ENCODE peak calls at places on chromosomes 7 and 10, in four cellular contexts. V, U, Y and X are unnamed samples.

GRCh38 chr10:71848325-71849277 is 2.5 kb downstream of the PSAP start:
- DNase-seq in V (no peak), Y (peak), U (no peak), X (no peak)

GRCh38 chr10:14820010-14820774 is 17.6 kb downstream of the CDNF start:
- DNase-seq in V (no peak), U (peak), Y (no peak), X (no peak)

GRCh38 chr7:85018498-85018897 is 168.4 kb downstream of the SEMA3D start:
- DNase-seq in V (no peak), Y (no peak), U (no peak), X (no peak)

GRCh38 chr7:54967384-54967783 is 51.4 kb upstream of the EGFR start:
- DNase-seq in U (peak), Y (peak), V (no peak), X (no peak)

GRCh38 chr10:74333174-74333573 is 182.2 kb downstream of the ADK start:
- DNase-seq in U (no peak), Y (no peak), V (no peak), X (no peak)

GRCh38 chr7:1512781-1513656 is 8.8 kb upstream of the INTS1 start:
- DNase-seq in Y (no peak), U (peak), V (peak), X (no peak)

GRCh38 chr7:98869374-98870070 is at the start of gene TMEM130:
- DNase-seq in V (no peak), Y (no peak), U (no peak), X (no peak)

GRCh38 chr7:117825132-117825531 is 48.1 kb downstream of the CTTNBP2 start:
- DNase-seq in U (no peak), Y (no peak), V (no peak), X (no peak)

GRCh38 chr10:33413093-33413442 is 78.6 kb upstream of the NRP1 start:
- DNase-seq in U (no peak), Y (no peak), V (no peak), X (no peak)

GRCh38 chr10:28263136-28263857 is 39.6 kb downstream of the MPP7 start:
- DNase-seq in V (no peak), U (no peak), Y (peak), X (no peak)

GRCh38 chr10:48464121-48464870 is 140.6 kb downstream of the ARHGAP22 start:
- DNase-seq in U (no peak), Y (no peak), V (no peak), X (peak)

GRCh38 chr10:29130190-29130673 is 158.6 kb upstream of the LYZL1 start:
- DNase-seq in Y (peak), U (peak), V (peak), X (no peak)

GRCh38 chr10:106450966-106451365 is 713.5 kb downstream of the SORCS1 start:
- DNase-seq in U (no peak), Y (no peak), V (no peak), X (no peak)

GRCh38 chr10:96829029-96829773 is 2.9 kb upstream of the LCOR start:
- DNase-seq in U (no peak), V (peak), Y (no peak), X (no peak)

GRCh38 chr7:50418086-50418515 is 32.0 kb downstream of the FIGNL1 start:
- DNase-seq in V (peak), U (peak), Y (peak), X (peak)

GRCh38 chr10:127122831-127123230 is 73.6 kb downstream of the INSYN2A start:
- DNase-seq in U (no peak), Y (no peak), V (no peak), X (no peak)

GRCh38 chr7:23530355-23530754 is 1.4 kb downstream of the TRA2A start:
- DNase-seq in Y (peak), U (peak), V (peak), X (no peak)

GRCh38 chr7:36083626-36084380 is 69.3 kb upstream of the EEPD1 start:
- DNase-seq in Y (no peak), U (no peak), V (no peak), X (no peak)

GRCh38 chr10:6014241-6014761 is 37.0 kb upstream of the IL15RA start:
- DNase-seq in V (peak), Y (peak), U (peak), X (peak)

GRCh38 chr10:23945845-23946244 is 263.1 kb upstream of the KIAA1217 start:
- DNase-seq in Y (no peak), V (no peak), U (no peak), X (no peak)

GRCh38 chr10:70672165-70672992 is at the start of gene ADAMTS14:
- DNase-seq in Y (no peak), U (peak), V (peak), X (peak)

GRCh38 chr7:95205821-95206220 is 118.5 kb downstream of the PON1 start:
- DNase-seq in U (peak), V (no peak), Y (no peak), X (no peak)

GRCh38 chr10:100303724-100304319 is 17.3 kb upstream of the BLOC1S2 start:
- DNase-seq in U (peak), V (peak), Y (peak), X (no peak)

GRCh38 chr7:80206763-80207162 is 72.1 kb downstream of the GNAI1 start:
- DNase-seq in U (no peak), V (no peak), Y (no peak), X (no peak)

GRCh38 chr7:33108591-33108930 is 643 bp downstream of the RP9 start:
- DNase-seq in Y (no peak), V (no peak), U (no peak), X (no peak)

GRCh38 chr7:1087952-1088920 is at the start of gene GPER1:
- DNase-seq in Y (peak), V (no peak), U (no peak), X (no peak)

GRCh38 chr10:12579954-12580858 is 230.9 kb downstream of the CAMK1D start:
- DNase-seq in Y (no peak), V (no peak), U (peak), X (no peak)

GRCh38 chr10:123772645-123773508 is 106.7 kb downstream of the GPR26 start:
- DNase-seq in V (no peak), Y (no peak), U (no peak), X (no peak)

GRCh38 chr10:443459-443858 is 246.0 kb downstream of the DIP2C start:
- DNase-seq in V (no peak), U (no peak), Y (no peak), X (no peak)

GRCh38 chr10:124703778-124704427 is 40.3 kb downstream of the FAM53B start:
- DNase-seq in Y (no peak), V (no peak), U (no peak), X (no peak)

GRCh38 chr10:122298598-122299301 is 27.7 kb downstream of the BTBD16 start:
- DNase-seq in V (peak), Y (peak), U (peak), X (peak)

GRCh38 chr7:140541513-140542192 is 62.3 kb upstream of the MKRN1 start:
- DNase-seq in U (peak), V (no peak), Y (peak), X (peak)

GRCh38 chr7:11006271-11006670 is 32.6 kb downstream of the PHF14 start:
- DNase-seq in V (no peak), Y (no peak), U (no peak), X (no peak)

GRCh38 chr10:42477170-42477569 is 161.2 kb downstream of the ZNF33B start:
- DNase-seq in Y (no peak), U (no peak), V (no peak), X (no peak)

GRCh38 chr7:11754123-11754522 is 77.9 kb downstream of the THSD7A start:
- DNase-seq in U (no peak), V (no peak), Y (no peak), X (no peak)

DNA sequence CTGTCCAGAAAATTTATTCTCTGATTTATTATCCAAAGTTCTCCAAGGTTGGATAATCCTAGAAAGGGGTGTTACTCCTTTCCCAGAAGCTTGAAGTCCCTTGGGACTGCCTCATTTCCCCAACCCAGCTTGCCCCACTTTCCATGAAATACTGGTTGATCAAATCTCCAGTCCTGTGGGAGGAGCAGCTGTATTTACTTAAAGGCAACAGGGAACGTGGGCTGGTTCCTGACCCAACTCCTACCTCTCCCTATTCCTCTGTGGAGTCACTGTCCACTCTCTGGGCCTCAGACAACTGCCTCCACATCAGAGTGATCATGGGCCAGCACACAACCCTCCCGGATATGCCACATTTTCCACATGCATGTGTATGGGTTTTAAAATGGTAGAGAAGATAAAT is 166.2 kb upstream of the PRR15 start:
- DNase-seq in V (no peak), U (no peak), Y (no peak), X (no peak)
- TF ChIP-seq CHD2 in V (no peak), U (no peak), Y (no peak), X (no peak)

GRCh38 chr7:134792968-134793367 is 13.5 kb downstream of the CALD1 start:
- DNase-seq in Y (no peak), U (no peak), V (no peak), X (no peak)
- TF ChIP-seq RFX5 in Y (no peak), U (no peak), V (no peak), X (no peak)

DNA sequence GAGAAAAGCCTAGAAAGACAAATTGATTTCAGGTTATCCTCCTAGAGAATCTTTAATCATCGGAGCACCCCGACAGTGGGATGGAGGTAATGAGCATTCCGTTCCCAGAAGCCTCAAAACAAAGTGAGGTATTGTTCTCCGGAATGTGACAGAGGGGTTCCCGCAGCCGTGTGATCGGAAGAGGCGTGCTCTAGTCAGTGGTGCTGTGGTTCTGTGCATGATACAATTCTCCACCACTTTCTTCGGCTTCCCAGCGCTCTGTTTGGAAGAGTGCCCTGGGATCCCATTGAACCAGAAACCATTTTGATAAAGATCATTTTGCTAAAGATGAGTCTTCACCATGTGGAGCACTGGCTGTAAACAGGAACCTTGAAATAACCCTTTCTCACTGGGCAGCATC is 434.6 kb downstream of the PAXIP1 start:
- DNase-seq in U (no peak), V (no peak), Y (no peak), X (no peak)
- TF ChIP-seq CHD2 in U (no peak), V (no peak), Y (no peak), X (no peak)

DNA sequence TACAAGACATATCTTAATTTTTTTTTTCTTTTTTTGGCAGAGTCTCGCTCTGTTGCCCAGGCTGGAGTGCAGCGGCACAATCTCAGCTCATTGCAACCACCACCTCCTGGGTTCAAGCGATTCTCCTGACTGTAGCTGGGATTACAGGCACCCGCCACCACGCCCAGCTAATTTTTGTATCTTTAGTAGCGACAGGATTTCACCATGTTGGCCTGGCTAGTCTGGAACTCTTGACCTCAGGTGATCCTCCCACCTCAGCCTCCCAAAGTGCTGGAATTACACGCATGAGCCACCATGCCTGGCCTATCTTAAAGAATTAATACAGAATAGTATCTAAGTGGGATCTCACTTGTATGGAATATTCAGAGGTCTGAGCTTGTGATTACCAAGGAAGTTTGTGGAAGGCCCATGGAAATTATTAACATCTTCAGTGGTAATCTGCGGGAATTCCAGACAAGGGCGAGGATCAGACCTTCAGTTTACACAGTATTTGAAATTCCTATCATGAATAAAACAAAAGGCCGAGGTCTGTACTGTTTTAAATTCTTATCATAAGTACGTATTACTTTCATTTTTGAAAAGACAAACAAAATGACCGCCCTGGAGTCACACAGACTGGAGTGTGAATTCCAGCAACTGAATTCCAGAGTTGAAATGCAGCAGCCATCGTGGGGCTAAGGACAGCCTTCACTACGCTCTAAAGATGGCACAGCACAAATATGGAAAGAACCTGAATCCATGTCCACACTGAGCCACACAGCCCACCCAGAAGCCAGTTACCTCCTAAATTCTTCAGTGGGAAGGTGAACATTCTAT is 16.7 kb downstream of the GPRIN2 start:
- DNase-seq in U (peak), Y (peak), V (no peak), X (no peak)
- TF ChIP-seq RFX5 in U (peak), Y (no peak), V (no peak), X (no peak)

GRCh38 chr7:42104231-42104630 is 132.8 kb downstream of the GLI3 start:
- DNase-seq in V (no peak), Y (no peak), U (no peak), X (no peak)
- TF ChIP-seq CHD2 in V (no peak), Y (no peak), U (no peak), X (no peak)

DNA sequence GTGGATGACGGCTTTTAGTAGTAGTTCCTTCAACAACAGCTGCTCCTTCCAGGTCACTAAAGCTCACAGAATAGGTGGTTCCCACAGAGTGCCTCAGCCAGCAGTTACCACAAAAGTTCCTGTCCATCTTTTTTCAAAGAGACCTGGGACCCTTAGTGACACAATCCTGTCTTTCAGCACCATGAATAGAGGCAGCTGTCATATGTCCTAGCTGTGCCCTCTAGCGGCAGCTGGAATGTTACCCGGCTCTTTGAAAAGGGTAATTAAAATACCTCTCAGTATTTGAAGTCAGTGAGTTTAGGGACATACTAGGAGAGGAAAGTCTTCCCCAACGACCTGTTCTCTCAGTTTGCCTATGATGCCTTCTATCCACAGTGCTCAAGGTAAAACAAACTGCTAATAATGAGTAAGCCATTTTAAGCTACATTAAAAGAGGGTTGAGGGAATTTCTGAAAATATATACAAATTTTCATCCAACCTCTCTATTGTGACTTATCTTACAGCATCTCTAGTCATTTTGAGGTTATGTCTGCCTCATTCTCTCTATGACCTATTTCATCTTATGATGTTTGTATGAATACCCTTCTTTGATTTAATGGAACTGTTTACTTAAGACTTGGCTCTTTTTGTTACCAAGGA is 290.8 kb downstream of the NXPH1 start:
- DNase-seq in U (peak), Y (peak), V (peak), X (peak)
- TF ChIP-seq RFX5 in U (no peak), Y (no peak), V (no peak), X (no peak)

GRCh38 chr7:92250603-92251002 is 4.8 kb downstream of the ANKIB1 start:
- DNase-seq in U (no peak), V (no peak), Y (no peak), X (no peak)

GRCh38 chr7:92242972-92243371 is 2.7 kb downstream of the KRIT1 start:
- DNase-seq in V (no peak), U (no peak), Y (no peak), X (no peak)

GRCh38 chr7:92245487-92246362 is at the start of the genes ANKIB1 and KRIT1:
- DNase-seq in Y (peak), V (peak), U (peak), X (peak)

GRCh38 chr7:92246363-92247101 is 758 bp downstream of the ANKIB1 start:
- DNase-seq in Y (no peak), V (peak), U (peak), X (no peak)

DNA sequence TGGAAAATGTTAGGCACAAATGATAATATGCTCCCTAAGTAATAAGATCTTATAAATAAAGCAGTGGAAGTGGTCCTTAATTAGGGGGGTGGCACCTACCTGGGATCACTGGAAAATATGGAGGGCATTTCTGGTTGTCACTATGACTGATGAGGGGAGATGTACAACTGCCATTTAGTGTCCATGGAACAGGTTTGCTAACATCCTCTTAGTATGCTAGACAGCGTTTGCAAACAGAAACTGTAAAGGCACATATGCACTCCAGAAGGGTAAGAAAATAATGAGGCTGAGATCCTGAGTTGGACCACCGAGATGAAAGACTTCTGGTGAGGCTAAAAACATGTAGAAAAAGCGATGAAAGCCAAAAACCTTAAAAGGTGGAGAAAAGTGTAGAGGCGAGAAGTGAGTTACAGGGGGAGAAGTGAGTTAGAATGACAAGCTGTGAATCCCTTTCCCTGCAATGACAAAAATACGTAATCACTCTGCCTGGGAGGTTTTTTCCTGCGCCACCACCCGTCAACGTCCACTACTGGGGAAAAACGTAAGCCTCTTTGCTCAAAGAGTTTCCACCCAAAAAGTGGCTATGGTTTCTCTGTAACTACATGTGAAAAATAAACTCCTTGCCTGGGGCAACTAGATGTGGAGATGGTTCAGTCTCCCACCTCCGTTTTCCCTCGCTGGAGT is 769 bp downstream of the KRIT1 start:
- DNase-seq in Y (no peak), V (peak), U (no peak), X (no peak)
- TF ChIP-seq CHD2 in Y (no peak), V (no peak), U (no peak), X (no peak)